ENCODE peak calls at places on chromosomes 7 and 10, in four cellular contexts. W is PC-3, Z is mucosa of descending colon, H is cardiac muscle cell. S is an unnamed sample.
A peak's percentile ranks its signal among the peaks of the same experiment; 100 is the strongest.

GRCh38 chr10:44935201-44935960 is 24.2 kb upstream of the RASSF4 start:
- DNase-seq in W (no peak), Z (no peak), H (peak; percentile 95), S (no peak)

GRCh38 chr7:70640266-70640833 is 491.6 kb upstream of the GALNT17 start:
- DNase-seq in W (no peak), Z (no peak), H (no peak), S (no peak)

GRCh38 chr7:155066417-155066950 is 3.6 kb upstream of the HTR5A start:
- DNase-seq in W (peak; percentile 88), Z (no peak), H (peak; percentile 15), S (no peak)

GRCh38 chr7:96316949-96317348 is 4.9 kb downstream of the SLC25A13 start:
- DNase-seq in W (peak; percentile 41), Z (no peak), H (no peak), S (no peak)

GRCh38 chr7:7707756-7708310 is 10.6 kb downstream of the RPA3 start:
- DNase-seq in W (peak; percentile 2), Z (no peak), H (peak; percentile 13), S (no peak)

GRCh38 chr7:101538596-101539459 is 90.3 kb downstream of the MYL10 start:
- DNase-seq in W (peak; percentile 62), Z (peak; percentile 76), H (peak; percentile 55), S (peak; percentile 81)

GRCh38 chr10:71661942-71662341 is 57.6 kb downstream of the C10orf105 start:
- DNase-seq in W (no peak), Z (no peak), H (no peak), S (no peak)

GRCh38 chr10:133274751-133275682 is 1.7 kb downstream of the ADAM8 start:
- DNase-seq in W (peak; percentile 77), Z (peak; percentile 55), H (no peak), S (no peak)

GRCh38 chr7:28075674-28076358 is 104.8 kb downstream of the JAZF1 start:
- DNase-seq in W (no peak), Z (no peak), H (no peak), S (no peak)

GRCh38 chr10:114674321-114674720 is 16.2 kb upstream of the ABLIM1 start:
- DNase-seq in W (no peak), Z (no peak), H (peak; percentile 29), S (no peak)

GRCh38 chr10:29751686-29752085 is 116.9 kb upstream of the SVIL start:
- DNase-seq in W (no peak), Z (no peak), H (no peak), S (no peak)

GRCh38 chr10:104688251-104688650 is 47.2 kb downstream of the SORCS3 start:
- DNase-seq in W (no peak), Z (no peak), H (no peak), S (no peak)

GRCh38 chr7:111736475-111736874 is 174.2 kb upstream of the IMMP2L start:
- DNase-seq in W (peak; percentile 18), Z (no peak), H (no peak), S (no peak)

GRCh38 chr10:107163904-107164861 is at the start of gene SORCS1:
- DNase-seq in W (no peak), Z (peak; percentile 37), H (no peak), S (peak; percentile 68)

DNA sequence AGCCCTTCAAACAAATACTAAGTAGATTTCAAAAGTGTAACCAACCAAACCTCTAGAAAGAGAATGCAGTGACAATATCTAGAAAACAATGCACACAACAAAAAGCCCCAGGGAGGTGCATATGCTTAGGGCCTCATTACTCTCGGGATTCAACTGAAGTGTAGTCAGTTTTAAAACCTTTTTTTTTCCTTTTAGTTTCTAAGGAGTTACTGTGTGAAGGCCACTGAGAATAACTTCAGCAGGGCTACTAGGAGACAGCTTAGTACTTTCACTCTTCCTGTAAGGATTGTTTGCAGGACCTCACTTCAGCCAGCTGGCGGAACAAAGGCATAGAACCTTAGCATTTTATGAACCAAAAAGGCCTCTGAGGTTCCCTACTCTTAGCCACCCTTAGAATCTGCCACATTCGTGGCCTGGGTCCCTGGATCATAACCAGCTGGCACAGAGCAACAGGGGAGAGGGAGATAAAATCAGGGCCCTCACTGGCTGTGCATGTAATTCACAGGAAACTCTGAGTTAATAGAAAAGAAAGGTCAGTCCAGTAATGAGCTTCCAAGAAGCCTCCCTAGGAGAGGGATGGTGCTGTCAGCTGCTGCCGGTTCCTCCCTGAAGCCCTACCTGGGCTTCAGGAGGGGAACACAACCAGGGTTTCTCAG is 3.6 kb downstream of the VOPP1 start:
- DNase-seq in W (no peak), Z (no peak), H (peak; percentile 43), S (no peak)
- H3K4me1 ChIP-seq in W (peaks cover 49% of the 10 kb centered on the region), Z (peaks cover 48% of the 10 kb centered on the region), H (no peaks in the 10 kb centered on the region), S (peaks cover 31% of the 10 kb centered on the region)

GRCh38 chr7:137009404-137009803 is 141.0 kb downstream of the CHRM2 start:
- DNase-seq in W (no peak), Z (no peak), H (no peak), S (no peak)
- H3K4me1 ChIP-seq in W (peaks cover 24% of the 10 kb centered on the region), Z (no peaks in the 10 kb centered on the region), H (peaks cover 39% of the 10 kb centered on the region), S (peaks cover 7% of the 10 kb centered on the region)

GRCh38 chr7:29882481-29882880 is 76.2 kb downstream of the WIPF3 start:
- DNase-seq in W (no peak), Z (no peak), H (no peak), S (no peak)

GRCh38 chr7:29885626-29886025 is 79.3 kb downstream of the WIPF3 start:
- DNase-seq in W (no peak), Z (no peak), H (no peak), S (no peak)

GRCh38 chr7:29884399-29885272 is 78.3 kb downstream of the WIPF3 start:
- DNase-seq in W (peak; percentile 70), Z (peak; percentile 59), H (no peak), S (peak; percentile 74)

GRCh38 chr7:29881724-29882123 is 75.4 kb downstream of the WIPF3 start:
- DNase-seq in W (no peak), Z (no peak), H (no peak), S (no peak)

DNA sequence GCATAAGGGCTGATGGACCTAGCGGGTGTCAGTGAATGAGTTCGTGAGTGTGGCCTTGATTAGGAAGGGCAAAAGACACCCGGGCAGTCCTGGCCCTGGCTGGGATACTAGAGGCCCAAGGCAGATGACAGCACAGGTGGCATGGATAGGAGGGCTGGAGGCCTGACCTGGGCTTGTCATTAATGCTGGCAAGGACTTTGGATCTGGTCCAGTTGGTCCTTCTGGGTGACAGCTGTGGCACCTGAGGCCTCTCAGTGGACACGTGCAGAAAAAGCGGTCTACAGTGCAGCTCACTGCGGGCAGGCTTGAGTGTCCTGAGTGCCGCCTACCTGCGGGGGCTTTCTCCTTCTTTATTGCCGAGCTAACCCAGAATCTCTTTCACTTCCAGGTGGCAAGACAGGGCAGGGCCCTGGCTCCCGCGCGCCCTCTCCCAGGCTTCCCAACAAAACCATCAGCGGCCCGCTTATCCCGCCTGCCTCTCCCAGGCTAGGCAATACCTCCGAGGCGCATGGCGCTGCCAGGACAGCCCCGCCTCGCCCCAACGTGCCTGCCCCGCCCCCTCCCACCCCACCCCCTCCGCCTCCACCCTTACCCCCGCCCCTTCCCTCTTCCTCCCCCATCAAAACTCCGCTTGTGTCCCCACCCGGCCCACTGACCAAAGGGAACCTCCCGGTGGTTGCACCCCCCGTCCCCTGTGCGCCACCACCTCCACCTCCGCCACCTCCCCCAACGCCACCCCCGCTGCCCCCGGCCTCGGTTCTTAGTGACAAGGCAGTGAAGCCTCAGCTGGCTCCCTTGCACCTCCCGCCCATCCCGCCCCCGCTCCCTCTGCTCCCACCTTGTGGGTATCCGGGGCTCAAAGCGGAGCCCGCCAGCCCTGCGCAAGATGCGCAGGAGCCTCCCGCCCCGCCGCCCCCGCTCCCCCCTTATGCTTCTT is 77.4 kb downstream of the WIPF3 start:
- DNase-seq in W (peak; percentile 50), Z (peak; percentile 57), H (no peak), S (no peak)
- H3K4me1 ChIP-seq in W (peaks cover 12% of the 10 kb centered on the region), Z (peaks cover 10% of the 10 kb centered on the region), H (no peaks in the 10 kb centered on the region), S (peaks cover 5% of the 10 kb centered on the region)

GRCh38 chr7:130921391-130922180 is 187.6 kb upstream of the KLF14 start:
- DNase-seq in W (no peak), Z (peak; percentile 75), H (peak; percentile 91), S (no peak)

GRCh38 chr7:130919316-130920103 is 185.5 kb upstream of the KLF14 start:
- DNase-seq in W (no peak), Z (no peak), H (no peak), S (no peak)

GRCh38 chr7:130922206-130923112 is 188.5 kb upstream of the KLF14 start:
- DNase-seq in W (no peak), Z (no peak), H (no peak), S (no peak)

GRCh38 chr7:130918129-130919052 is 184.4 kb upstream of the KLF14 start:
- DNase-seq in W (no peak), Z (no peak), H (no peak), S (no peak)

DNA sequence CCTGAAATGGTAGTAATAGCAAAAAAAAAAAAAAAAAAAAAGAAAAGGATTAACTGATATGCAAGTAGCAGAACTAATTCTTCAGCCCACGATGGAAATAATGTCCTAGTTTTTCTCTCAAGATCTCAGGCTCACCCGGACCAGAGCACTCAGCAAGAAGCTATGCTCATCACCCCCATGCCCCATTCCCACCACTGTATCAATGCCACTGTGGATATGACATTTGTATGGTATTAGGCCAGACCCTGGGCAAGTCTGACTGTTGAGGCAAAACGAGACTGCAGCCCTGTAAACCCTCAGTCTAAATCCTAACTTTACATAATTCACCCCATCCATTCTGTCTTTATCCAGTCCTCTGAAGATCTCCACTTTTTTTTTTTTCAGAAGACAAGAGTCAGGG is 186.1 kb upstream of the KLF14 start:
- DNase-seq in W (no peak), Z (no peak), H (no peak), S (no peak)
- H3K4me1 ChIP-seq in W (peaks cover 71% of the 10 kb centered on the region), Z (peaks cover 67% of the 10 kb centered on the region), H (no peaks in the 10 kb centered on the region), S (peaks cover 53% of the 10 kb centered on the region)